ENCODE peak calls at places on chromosomes 7 and 10, in seven cellular contexts. J is cardiac muscle cell, L is upper lobe of right lung, B is Peyer's patch, R is cardiac fibroblast, Q is GM12865, N is HFF-Myc. K is an unnamed sample.

GRCh38 chr10:132788831-132789219 is 2.9 kb upstream of the NKX6-2 start:
- DNase-seq in J (no peak), L (no peak), B (no peak), R (no peak), Q (no peak), N (no peak), K (no peak)

GRCh38 chr10:9379183-9379582 is 1324.7 kb downstream of the GATA3 start:
- DNase-seq in J (no peak), L (no peak), B (no peak), R (no peak), Q (no peak), N (no peak), K (no peak)

GRCh38 chr7:142717453-142717852 is 31.8 kb upstream of the PRSS1 start:
- DNase-seq in J (no peak), L (no peak), B (peak), R (no peak), Q (no peak), N (no peak), K (no peak)

GRCh38 chr7:8605227-8605626 is 171.8 kb downstream of the NXPH1 start:
- DNase-seq in J (no peak), L (no peak), B (no peak), R (no peak), Q (no peak), N (no peak), K (no peak)

GRCh38 chr7:92641921-92642511 is 51.8 kb upstream of the FAM133B start:
- DNase-seq in J (peak), L (no peak), B (no peak), R (peak), Q (peak), N (no peak), K (no peak)

GRCh38 chr10:35425596-35425995 is 89.3 kb downstream of the CCNY start:
- DNase-seq in J (peak), L (no peak), B (no peak), R (no peak), Q (no peak), N (no peak), K (no peak)

GRCh38 chr7:39199951-39200350 is 222.2 kb downstream of the POU6F2 start:
- DNase-seq in J (no peak), L (no peak), B (no peak), R (no peak), Q (no peak), N (no peak), K (no peak)

GRCh38 chr10:93821051-93821772 is 63.5 kb downstream of the LGI1 start:
- DNase-seq in J (peak), L (no peak), B (no peak), R (peak), Q (peak), N (no peak), K (peak)

GRCh38 chr10:94225589-94225988 is 137.2 kb downstream of the NOC3L start:
- DNase-seq in J (no peak), L (no peak), B (no peak), R (no peak), Q (no peak), N (no peak), K (no peak)

GRCh38 chr10:71933651-71934050 is 30.5 kb upstream of the CHST3 start:
- DNase-seq in J (no peak), L (no peak), B (no peak), R (no peak), Q (peak), N (no peak), K (no peak)

GRCh38 chr10:43254199-43254730 is 12.6 kb downstream of the RASGEF1A start:
- DNase-seq in J (no peak), L (no peak), B (peak), R (no peak), Q (no peak), N (no peak), K (no peak)

GRCh38 chr10:99395750-99396445 is 34.5 kb downstream of the GOT1 start:
- DNase-seq in J (peak), L (no peak), B (no peak), R (peak), Q (no peak), N (peak), K (peak)

GRCh38 chr10:63521389-63522128 is at the start of gene REEP3:
- DNase-seq in J (peak), L (peak), B (peak), R (peak), Q (peak), N (no peak), K (peak)

GRCh38 chr7:2452643-2453270 is 23.4 kb downstream of the GRIFIN start:
- DNase-seq in J (no peak), L (no peak), B (no peak), R (no peak), Q (no peak), N (no peak), K (no peak)

GRCh38 chr7:14340415-14341079 is 351.1 kb upstream of the ETV1 start:
- DNase-seq in J (no peak), L (no peak), B (no peak), R (no peak), Q (no peak), N (no peak), K (no peak)

DNA sequence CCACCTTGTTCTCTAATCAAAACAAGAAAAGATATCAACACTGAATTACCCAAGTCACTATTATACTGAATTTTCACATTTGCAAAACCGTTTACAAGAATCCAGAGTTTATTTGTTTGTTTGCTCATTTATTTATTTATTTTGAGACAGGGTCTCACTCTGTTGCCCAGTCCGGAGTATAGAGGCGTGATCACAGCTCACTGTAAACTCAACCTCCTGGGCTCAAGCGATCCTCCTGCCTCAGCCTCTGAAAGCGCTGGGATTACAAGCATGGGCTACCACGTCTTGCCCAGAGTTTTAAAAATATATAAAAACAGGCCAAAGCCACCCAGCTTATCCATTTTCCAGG is 8.5 kb downstream of the CREB3L2 start:
- DNase-seq in J (no peak), L (no peak), B (no peak), R (no peak), Q (no peak), N (no peak), K (no peak)
- TF ChIP-seq CTCF in J (no peak), L (no peak), B (no peak), R (no peak), Q (no peak), N (no peak), K (no peak)

DNA sequence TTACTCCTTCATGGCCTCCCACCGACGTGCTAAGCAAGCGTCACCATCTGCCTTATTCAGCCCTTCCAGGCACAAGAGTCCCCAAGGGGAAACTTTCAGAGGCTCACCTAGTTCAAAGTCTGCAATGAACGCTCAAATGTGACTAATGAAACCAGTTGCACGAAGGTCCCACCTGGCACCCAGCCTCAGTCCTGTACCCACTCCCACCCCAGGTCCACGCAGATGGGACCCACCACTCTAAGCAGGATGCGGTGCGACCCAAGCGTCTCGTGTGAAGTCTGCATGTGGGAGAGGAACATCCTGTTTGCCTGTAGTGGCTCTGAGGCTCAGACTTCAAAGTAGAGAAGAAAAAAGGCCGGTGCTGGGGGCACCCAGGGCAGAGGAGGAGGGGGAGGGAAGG is 40.3 kb downstream of the RGS10 start:
- DNase-seq in J (no peak), L (no peak), B (peak), R (no peak), Q (no peak), N (no peak), K (no peak)
- H3K4me3 ChIP-seq in J (no peak), L (no peak), B (no peak), R (no peak), Q (no peak), N (no peak), K (no peak)

DNA sequence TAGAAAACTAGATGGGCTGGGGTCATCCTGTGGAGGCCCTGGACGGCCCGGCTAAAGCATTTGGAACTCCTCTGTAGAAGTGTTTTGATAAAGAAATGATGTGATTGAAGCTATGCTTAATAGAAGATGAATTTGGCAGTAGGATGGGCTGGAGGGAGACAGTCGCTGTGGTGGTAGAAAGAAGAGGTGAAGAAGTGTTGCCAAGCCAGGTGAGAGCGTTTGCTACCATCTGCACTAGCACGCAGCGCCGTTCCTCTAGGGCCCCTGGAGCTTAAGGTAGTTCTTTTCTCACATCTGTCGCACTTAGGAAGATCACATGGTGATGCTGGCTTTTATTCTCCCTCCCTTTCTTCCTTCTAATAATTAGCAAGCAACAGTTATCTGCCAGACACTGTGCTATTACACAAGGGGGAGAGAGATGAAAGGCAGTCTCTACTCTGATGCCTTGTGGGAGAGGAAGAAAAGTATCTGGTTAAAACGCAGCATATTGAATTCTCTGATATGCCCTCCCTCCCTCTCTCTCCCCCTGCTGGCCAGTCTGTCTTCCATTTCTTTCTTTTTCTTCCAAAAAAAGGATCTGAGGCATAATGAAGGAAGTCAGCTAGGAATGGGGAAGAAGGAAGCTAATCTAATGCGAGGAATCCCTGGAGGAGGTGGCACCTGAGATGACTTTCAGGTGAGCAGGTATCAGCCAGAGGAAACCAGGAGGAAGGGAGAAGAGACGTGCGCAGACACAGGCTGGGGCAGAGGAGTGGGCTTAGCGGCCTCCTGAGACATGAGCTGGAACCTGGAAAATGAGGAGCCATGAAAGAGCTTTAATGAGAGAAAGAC is 162.3 kb upstream of the KLF14 start:
- DNase-seq in J (peak), L (no peak), B (no peak), R (peak), Q (no peak), N (no peak), K (no peak)
- TF ChIP-seq CTCF in J (peak), L (no peak), B (peak), R (peak), Q (peak), N (peak), K (peak)

DNA sequence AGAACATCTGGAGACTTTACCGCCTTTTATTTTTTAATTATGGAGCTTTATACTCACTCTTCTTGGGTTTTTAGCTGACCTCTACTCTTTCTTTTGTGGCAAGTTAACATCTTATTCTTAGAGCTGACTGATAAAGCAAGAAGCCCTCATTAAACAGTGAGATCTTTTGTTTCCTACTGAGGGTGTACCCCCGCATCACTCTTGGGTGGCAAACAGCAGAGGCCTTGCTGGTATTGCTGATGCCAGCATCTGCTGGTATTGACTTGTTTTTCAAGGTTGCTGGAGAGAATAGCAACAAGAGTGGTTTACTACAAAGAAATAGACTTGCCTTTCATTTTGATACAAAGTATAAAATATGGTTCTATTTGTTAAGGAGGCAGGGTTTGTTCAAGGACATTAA is 154.7 kb downstream of the ARID5B start:
- DNase-seq in J (no peak), L (no peak), B (no peak), R (no peak), Q (no peak), N (no peak), K (no peak)
- H3K4me3 ChIP-seq in J (no peak), L (peak), B (no peak), R (no peak), Q (no peak), N (no peak), K (no peak)

DNA sequence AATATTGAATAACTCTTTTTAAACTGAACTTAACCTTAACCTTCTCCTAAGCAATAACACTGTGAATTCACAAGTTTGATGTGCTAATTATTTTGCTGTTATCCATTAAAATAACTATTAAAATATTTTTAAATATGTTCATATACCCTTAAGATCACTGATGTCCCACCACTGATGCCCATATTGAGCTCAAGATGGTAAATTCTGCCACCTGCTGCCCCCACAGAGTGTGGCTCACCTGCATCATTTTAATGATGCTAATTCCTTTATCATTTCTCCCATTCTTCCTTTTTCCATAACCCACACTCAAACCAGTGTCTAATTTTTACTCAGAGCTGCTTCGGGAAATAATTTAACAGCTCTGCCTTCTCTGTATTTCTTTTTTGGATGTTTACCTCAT is 82.3 kb upstream of the ARID5B start:
- DNase-seq in J (no peak), L (no peak), B (no peak), R (no peak), Q (no peak), N (no peak), K (no peak)
- TF ChIP-seq CTCF in J (no peak), L (no peak), B (no peak), R (no peak), Q (no peak), N (no peak), K (no peak)

DNA sequence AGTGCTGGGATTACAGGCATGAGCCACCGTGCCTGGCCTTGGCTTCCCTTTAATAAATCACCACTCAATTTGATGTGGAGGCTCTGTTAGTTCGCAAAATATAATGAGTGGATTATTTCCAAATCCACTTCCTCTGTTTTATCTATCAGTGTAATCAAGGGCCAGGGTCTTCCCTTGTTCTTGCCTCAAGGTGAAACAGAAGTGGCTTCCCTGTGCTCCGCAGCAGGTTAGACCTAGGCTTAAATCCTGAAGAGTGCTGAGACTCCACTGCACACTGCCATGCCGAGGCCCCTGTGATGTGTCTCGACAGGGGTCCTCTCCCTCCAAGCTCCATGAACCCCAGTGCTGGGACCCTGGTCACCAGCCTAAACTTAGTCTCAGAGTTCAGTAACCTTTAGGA is 59.0 kb downstream of the MDH2 start:
- DNase-seq in J (no peak), L (no peak), B (no peak), R (no peak), Q (no peak), N (no peak), K (no peak)
- H3K4me3 ChIP-seq in J (no peak), L (no peak), B (no peak), R (no peak), Q (no peak), N (no peak), K (no peak)

DNA sequence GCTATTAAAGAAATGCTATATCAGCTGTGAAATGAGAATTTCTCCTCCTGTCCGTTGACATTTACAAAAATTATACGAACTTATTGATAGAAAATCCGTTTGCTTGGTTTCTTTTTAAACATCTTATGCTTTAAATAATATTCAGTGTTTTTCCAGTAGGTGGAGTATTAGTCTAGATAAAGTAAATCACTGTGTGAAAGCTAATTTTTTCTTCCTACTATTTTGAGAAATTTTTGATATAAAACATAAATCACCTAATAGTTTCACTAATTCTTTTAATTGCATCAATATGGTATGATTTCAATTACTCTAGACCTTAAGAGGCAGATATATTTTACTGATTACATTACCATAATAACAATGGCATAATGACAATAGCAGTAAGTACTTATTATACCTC is 335.2 kb upstream of the C7orf33 start:
- DNase-seq in J (no peak), L (no peak), B (no peak), R (no peak), Q (no peak), N (no peak), K (no peak)
- TF ChIP-seq CTCF in J (peak), L (peak), B (no peak), R (no peak), Q (no peak), N (no peak), K (no peak)

GRCh38 chr10:80416401-80417098 is 8.2 kb downstream of the PRXL2A start:
- DNase-seq in J (peak), L (no peak), B (no peak), R (peak), Q (no peak), N (no peak), K (no peak)
- H3K4me3 ChIP-seq in J (no peak), L (no peak), B (no peak), R (no peak), Q (no peak), N (no peak), K (no peak)

K was measured in AG09309.